ENCODE peak calls at places on chromosomes 16 and 17, in four cellular contexts. P is K562, L is A549, K is HepG2. J is an unnamed sample. For H3K9me3, the result is how much of the 10 kb centered on the place peaks cover.

GRCh38 chr16:10749680-10750035 is 6.0 kb downstream of the NUBP1 start:
- DNase-seq in K (no peak), P (no peak), L (no peak), J (peak)

GRCh38 chr16:48862087-48862532 is 252.1 kb upstream of the N4BP1 start:
- DNase-seq in K (no peak), L (no peak), P (no peak), J (peak)

GRCh38 chr17:74524751-74525725 is 6.2 kb downstream of the CD300LB start:
- DNase-seq in L (no peak), K (no peak), P (no peak), J (no peak)

GRCh38 chr17:9115446-9116265 is 94.3 kb downstream of the NTN1 start:
- DNase-seq in L (peak), K (peak), P (peak), J (peak)

GRCh38 chr17:35797918-35798317 is 2.5 kb upstream of the MMP28 start:
- DNase-seq in L (no peak), K (no peak), P (no peak), J (no peak)

GRCh38 chr16:88298882-88299745 is 83.6 kb upstream of the ZNF469 start:
- DNase-seq in P (no peak), K (no peak), L (no peak), J (peak)

GRCh38 chr16:72425571-72426341 is 253.8 kb upstream of the PMFBP1 start:
- DNase-seq in K (no peak), P (no peak), L (no peak), J (no peak)

GRCh38 chr17:77145635-77146632 is 5.2 kb downstream of the SEC14L1 start:
- DNase-seq in L (no peak), P (no peak), K (peak), J (peak)

GRCh38 chr17:2297023-2297422 is 6.6 kb downstream of the SMG6 start:
- DNase-seq in L (no peak), P (no peak), K (no peak), J (no peak)

GRCh38 chr16:57281791-57282190 is 2.7 kb downstream of the PLLP start:
- DNase-seq in P (no peak), K (no peak), L (no peak), J (no peak)

GRCh38 chr16:56915311-56916105 is 16.4 kb upstream of the HERPUD1 start:
- DNase-seq in L (no peak), K (no peak), P (no peak), J (no peak)

GRCh38 chr16:76964464-76965154 is 226.4 kb upstream of the MON1B start:
- DNase-seq in P (no peak), K (no peak), L (no peak), J (no peak)

GRCh38 chr17:51079049-51079448 is 41.6 kb downstream of the SPAG9 start:
- DNase-seq in K (no peak), L (no peak), P (no peak), J (peak)

GRCh38 chr17:49549311-49549605 is 26.4 kb upstream of the NXPH3 start:
- DNase-seq in L (no peak), K (no peak), P (no peak), J (no peak)

GRCh38 chr16:88487920-88488842 is 35.1 kb downstream of the ZFPM1 start:
- DNase-seq in L (no peak), K (peak), P (no peak), J (no peak)

GRCh38 chr16:59950431-59950830 is 1216.3 kb upstream of the GOT2 start:
- DNase-seq in K (no peak), P (no peak), L (no peak), J (no peak)

GRCh38 chr17:40190197-40191021 is 13.1 kb downstream of the RAPGEFL1 start:
- DNase-seq in L (peak), K (peak), P (no peak), J (no peak)

GRCh38 chr17:76816590-76817135 is 51.5 kb upstream of the MGAT5B start:
- DNase-seq in P (peak), K (peak), L (peak), J (peak)

GRCh38 chr17:49939318-49939717 is 29.7 kb upstream of the DLX4 start:
- DNase-seq in L (no peak), K (peak), P (no peak), J (no peak)

GRCh38 chr16:54627616-54628015 is 303.0 kb upstream of the IRX5 start:
- DNase-seq in L (no peak), P (no peak), K (no peak), J (no peak)

GRCh38 chr17:78105551-78105950 is 23.0 kb downstream of the TMC6 start:
- DNase-seq in K (peak), P (no peak), L (no peak), J (peak)

GRCh38 chr16:15521758-15522509 is 87.5 kb downstream of the BMERB1 start:
- DNase-seq in P (peak), L (no peak), K (no peak), J (no peak)

GRCh38 chr17:63140255-63140654 is 174.2 kb downstream of the TANC2 start:
- DNase-seq in K (no peak), P (no peak), L (no peak), J (peak)

DNA sequence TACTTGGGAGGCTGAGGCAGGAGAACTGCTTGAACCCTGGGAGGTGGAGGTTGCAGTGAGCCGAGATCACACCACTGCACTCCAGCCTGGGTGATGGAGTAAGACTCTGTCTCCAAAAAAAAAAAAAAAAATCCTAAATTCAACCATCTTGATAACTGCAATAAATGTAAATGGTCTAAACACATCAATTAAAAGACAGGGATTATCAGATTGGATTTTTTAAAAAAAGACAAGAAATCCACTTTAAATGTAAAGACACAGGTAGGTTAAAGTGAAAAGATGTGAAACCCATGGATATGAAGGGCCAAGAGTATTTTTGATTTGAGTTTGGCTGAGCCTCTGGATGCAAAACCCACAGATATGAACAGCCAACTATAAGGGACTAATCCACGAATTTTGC is 64.2 kb upstream of the ATP2A3 start:
- DNase-seq in L (no peak), P (no peak), K (no peak), J (no peak)
- H3K9me3 ChIP-seq in L (half or more), P (under half), K (under half), J (under half)

GRCh38 chr16:3570420-3571062 is 6.7 kb downstream of the NLRC3 start:
- DNase-seq in P (no peak), L (no peak), K (peak), J (no peak)
- TF ChIP-seq MAZ in P (no peak), L (no peak), K (no peak), J (no peak)

GRCh38 chr16:26196806-26197205 is 505.0 kb downstream of the HS3ST4 start:
- DNase-seq in L (no peak), P (no peak), K (no peak), J (no peak)

GRCh38 chr16:26197707-26198106 is 505.9 kb downstream of the HS3ST4 start:
- DNase-seq in L (no peak), K (no peak), P (no peak), J (no peak)

GRCh38 chr16:26194526-26194925 is 502.8 kb downstream of the HS3ST4 start:
- DNase-seq in L (no peak), K (no peak), P (no peak), J (no peak)

GRCh38 chr16:26196310-26196709 is 504.6 kb downstream of the HS3ST4 start:
- DNase-seq in P (no peak), L (no peak), K (no peak), J (no peak)

GRCh38 chr16:26195225-26195624 is 503.5 kb downstream of the HS3ST4 start:
- DNase-seq in L (no peak), K (no peak), P (no peak), J (no peak)
- H3K9me3 ChIP-seq in L (under half), K (under half), P (under half), J (under half)

GRCh38 chr16:30934827-30935557 is 11.6 kb downstream of the FBXL19 start:
- DNase-seq in P (peak), K (peak), L (peak), J (peak)
- TF ChIP-seq MAZ in P (no peak), K (no peak), L (no peak), J (no peak)

GRCh38 chr16:81548551-81548900 is 103.9 kb downstream of the CMIP start:
- DNase-seq in P (no peak), L (no peak), K (no peak), J (no peak)
- H3K9me3 ChIP-seq in P (under half), L (under half), K (under half), J (under half)

GRCh38 chr16:66843191-66843590 is 1.0 kb upstream of the CA7 start:
- DNase-seq in L (no peak), K (no peak), P (no peak), J (no peak)

GRCh38 chr16:66844009-66844341 is 239 bp upstream of the CA7 start:
- DNase-seq in P (no peak), K (no peak), L (no peak), J (no peak)

GRCh38 chr16:66845080-66845410 is 831 bp downstream of the CA7 start:
- DNase-seq in L (no peak), P (no peak), K (no peak), J (no peak)

GRCh38 chr16:66845791-66846221 is 1.6 kb downstream of the CA7 start:
- DNase-seq in L (no peak), K (no peak), P (no peak), J (no peak)

DNA sequence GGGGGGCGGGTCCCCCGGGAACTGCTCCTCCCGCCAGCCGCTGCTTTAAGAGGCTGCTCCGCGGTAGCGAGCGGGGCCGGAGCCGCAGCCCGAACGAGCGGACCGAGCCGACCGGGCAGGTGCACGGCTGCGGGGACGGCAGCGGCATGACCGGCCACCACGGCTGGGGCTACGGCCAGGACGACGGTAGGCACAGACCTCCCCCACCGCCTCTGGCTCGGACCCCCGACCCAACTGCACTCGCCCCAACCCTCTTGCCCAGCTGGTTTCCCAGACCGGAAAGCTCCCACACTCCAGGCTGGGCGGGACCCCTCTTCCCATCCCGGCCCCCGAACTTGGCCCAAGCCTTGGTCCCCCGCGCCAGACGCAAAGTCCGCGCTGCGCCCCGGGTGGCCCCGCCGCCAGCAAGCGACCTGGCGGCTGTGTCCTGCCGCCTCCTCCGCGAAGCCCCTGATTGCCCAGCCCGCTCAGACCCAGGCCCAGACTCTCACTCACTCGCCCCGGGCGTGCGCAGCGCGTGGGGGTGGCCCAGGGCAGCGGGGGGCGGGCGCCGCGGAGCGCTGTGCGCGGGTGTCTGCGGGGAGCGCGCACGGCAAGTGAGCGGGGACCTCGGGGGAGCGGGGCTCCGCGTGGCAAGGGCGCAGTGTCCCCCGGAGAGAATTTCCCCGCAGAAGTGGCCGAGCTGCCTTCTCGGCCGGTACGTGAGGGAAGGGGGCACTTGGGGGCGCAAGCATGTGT is at the start of gene CA7:
- DNase-seq in K (no peak), L (no peak), P (no peak), J (no peak)
- TF ChIP-seq MAZ in K (no peak), L (no peak), P (no peak), J (no peak)

J was measured in IMR-90.